ENCODE peak calls at places on chromosome 6, in nine cellular contexts. K, J, V, T, R, A, B, U and X are unnamed samples.

GRCh38 chr6:28657756-28658465 is 132.2 kb downstream of the GPX5 start:
- DNase-seq in B (peak; percentile 69), T (peak; percentile 62), V (peak; percentile 75), U (no peak), A (peak; percentile 74), K (peak; percentile 60), R (peak; percentile 53), J (peak; percentile 25), X (no peak)

GRCh38 chr6:67689329-67689728 is 945.8 kb upstream of the ADGRB3 start:
- DNase-seq in A (no peak), V (no peak), J (no peak), K (no peak), R (no peak), T (no peak), B (no peak), U (no peak), X (no peak)

GRCh38 chr6:84546427-84546914 is 217.9 kb downstream of the TBX18 start:
- DNase-seq in U (no peak), R (no peak), T (no peak), B (no peak), J (no peak), K (no peak), A (peak; percentile 27), V (no peak), X (no peak)

GRCh38 chr6:131914967-131915751 is 36.0 kb downstream of the CCN2 start:
- DNase-seq in A (peak; percentile 89), B (peak; percentile 83), T (peak; percentile 50), U (peak; percentile 63), J (peak; percentile 52), V (peak; percentile 74), R (peak; percentile 85), K (peak; percentile 51), X (no peak)

GRCh38 chr6:52213127-52213526 is 27.0 kb downstream of the IL17A start:
- DNase-seq in A (no peak), B (no peak), T (no peak), K (no peak), R (no peak), U (no peak), V (no peak), J (no peak), X (no peak)

GRCh38 chr6:30717129-30717844 is at the start of gene MDC1:
- DNase-seq in A (peak; percentile 100), B (peak; percentile 99), T (peak; percentile 100), R (peak; percentile 100), U (peak; percentile 100), V (peak; percentile 99), J (peak; percentile 98), K (peak; percentile 92), X (peak; percentile 98)

GRCh38 chr6:146543211-146543939 is at the start of gene RAB32:
- DNase-seq in V (peak; percentile 88), B (peak; percentile 92), A (peak; percentile 98), T (peak; percentile 85), R (peak; percentile 80), U (peak; percentile 87), K (peak; percentile 71), J (no peak), X (peak; percentile 86)

GRCh38 chr6:54291146-54291545 is 17.1 kb upstream of the TINAG start:
- DNase-seq in K (no peak), J (no peak), R (peak; percentile 56), A (peak; percentile 76), B (no peak), V (peak; percentile 66), U (no peak), T (no peak), X (no peak)

GRCh38 chr6:21111399-21111725 is 482.2 kb upstream of the SOX4 start:
- DNase-seq in V (peak; percentile 92), B (no peak), T (no peak), R (no peak), K (no peak), U (no peak), J (no peak), A (no peak), X (no peak)

DNA sequence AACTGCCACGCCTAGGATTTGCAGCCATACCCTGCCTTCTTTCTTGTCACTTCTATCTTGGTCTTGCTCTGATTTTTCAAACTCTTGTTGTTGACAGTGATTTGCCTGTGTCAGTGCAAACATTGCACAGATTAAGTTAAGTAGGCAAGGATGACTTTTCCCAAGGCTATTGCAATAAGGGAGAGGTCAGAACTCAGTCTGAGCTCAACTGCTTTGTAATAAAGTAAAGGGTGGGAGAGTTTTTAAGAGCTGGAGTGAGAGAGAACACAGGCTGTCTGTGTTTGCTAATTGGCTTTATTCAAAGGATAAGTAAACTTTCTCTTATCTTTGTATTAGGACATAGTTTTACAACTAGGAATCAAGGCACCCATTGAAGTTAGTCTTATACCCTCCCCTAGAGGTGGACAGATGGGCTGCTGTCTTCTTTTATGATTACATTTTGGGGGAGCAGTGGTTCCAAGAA is 448.6 kb downstream of the PHF3 start:
- DNase-seq in R (no peak), V (peak; percentile 49), K (no peak), B (no peak), U (no peak), T (no peak), A (no peak), J (no peak), X (no peak)
- TF ChIP-seq CTCF in R (no peak), V (no peak), K (no peak), B (no peak), U (no peak), T (no peak), A (no peak), J (no peak), X (no peak)

DNA sequence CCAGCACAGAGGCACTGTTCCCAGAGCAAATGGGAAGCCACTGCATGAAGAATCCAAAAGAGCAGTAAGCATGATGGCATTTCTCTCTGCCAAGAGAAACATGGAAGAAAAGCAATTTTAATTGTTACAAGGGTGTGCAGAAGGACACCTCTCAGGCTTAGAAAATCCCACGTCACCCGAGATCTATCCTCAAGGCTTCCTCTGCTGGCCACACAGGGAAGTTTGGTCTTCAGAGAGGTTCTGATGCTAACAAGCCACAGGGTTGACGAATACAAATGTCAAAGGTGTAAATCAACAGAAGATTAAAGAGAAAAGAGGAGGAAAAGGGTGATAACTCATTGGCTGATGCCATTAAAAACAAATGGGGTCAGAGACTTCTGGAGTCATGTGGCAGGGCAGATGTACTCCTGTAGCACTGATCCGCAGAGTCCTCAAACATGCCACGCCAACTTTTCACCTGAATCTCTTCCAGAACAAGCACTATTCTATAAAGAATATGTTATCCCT is 33.6 kb upstream of the SPDEF start:
- DNase-seq in B (no peak), T (no peak), U (no peak), A (no peak), J (no peak), R (no peak), V (no peak), K (no peak), X (no peak)
- TF ChIP-seq CTCF in B (no peak), T (peak; percentile 43), U (no peak), A (no peak), J (no peak), R (peak; percentile 23), V (no peak), K (no peak), X (no peak)

GRCh38 chr6:135411339-135411738 is 86.2 kb downstream of the AHI1 start:
- DNase-seq in R (no peak), K (no peak), T (no peak), B (no peak), A (no peak), V (peak; percentile 14), J (no peak), U (no peak), X (no peak)
- TF ChIP-seq CTCF in R (peak; percentile 39), K (no peak), T (peak; percentile 18), B (no peak), A (peak; percentile 28), V (peak; percentile 53), J (no peak), U (no peak), X (peak; percentile 57)

GRCh38 chr6:148179786-148180185 is 162.9 kb upstream of the SASH1 start:
- DNase-seq in K (no peak), U (no peak), R (peak; percentile 45), V (peak; percentile 64), T (no peak), J (no peak), B (peak; percentile 30), A (peak; percentile 41), X (no peak)
- TF ChIP-seq CTCF in K (no peak), U (no peak), R (peak; percentile 78), V (peak; percentile 68), T (peak; percentile 69), J (no peak), B (peak; percentile 39), A (peak; percentile 72), X (peak; percentile 71)

DNA sequence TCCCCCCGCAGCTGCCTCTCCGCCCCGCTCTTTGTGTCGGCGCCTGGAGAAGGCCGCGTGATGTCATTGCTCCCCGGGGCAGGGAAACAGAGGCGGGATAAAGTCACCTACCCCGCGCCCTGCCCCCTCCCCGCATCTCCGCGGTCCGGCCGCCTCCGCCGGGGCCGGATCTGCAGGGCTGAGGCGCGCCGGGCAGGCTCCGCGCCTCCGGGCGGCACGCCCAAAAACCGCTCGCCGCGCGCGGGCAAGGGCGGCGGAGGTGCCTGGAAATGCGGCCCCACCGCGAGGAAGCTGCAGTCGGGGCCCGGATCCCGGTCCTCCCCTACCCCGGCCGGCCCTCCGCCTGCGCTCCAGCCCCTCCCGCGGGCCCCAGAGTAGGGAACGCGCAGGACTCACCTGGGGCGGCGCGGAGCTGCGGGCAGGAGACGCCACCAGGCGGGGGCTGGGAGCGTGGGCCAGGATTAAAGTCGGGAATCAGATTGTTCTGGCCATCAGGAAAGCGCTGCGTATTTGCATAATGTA is at the start of gene FAXC:
- DNase-seq in K (peak; percentile 63), A (peak; percentile 25), R (no peak), U (no peak), J (no peak), V (peak; percentile 58), B (peak; percentile 85), T (peak; percentile 71), X (peak; percentile 78)
- TF ChIP-seq CTCF in K (no peak), A (no peak), R (peak; percentile 37), U (no peak), J (no peak), V (peak; percentile 42), B (peak; percentile 58), T (peak; percentile 54), X (peak; percentile 58)

DNA sequence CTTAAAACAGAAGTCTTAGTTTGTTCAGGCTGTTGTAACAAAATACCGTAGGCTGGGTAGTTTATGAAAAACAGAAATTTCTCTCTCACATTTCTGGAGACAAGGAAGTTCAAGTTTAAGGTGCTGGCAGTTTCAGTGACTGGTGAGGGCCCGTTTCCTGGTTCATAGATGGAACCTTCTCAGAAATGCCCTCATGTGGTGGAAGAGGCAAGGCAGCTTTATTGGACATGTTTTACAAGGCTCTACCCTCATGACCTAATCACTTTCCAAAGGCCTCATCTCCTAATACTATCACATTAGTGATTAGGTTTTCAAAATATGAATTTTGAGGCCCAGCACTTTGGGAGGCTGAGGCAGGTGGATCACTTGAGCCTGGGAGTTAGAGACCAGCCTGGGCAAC is 2.4 kb downstream of the HEBP2 start:
- DNase-seq in J (no peak), T (no peak), K (no peak), R (no peak), B (no peak), V (peak; percentile 17), U (no peak), A (no peak), X (no peak)
- TF ChIP-seq CTCF in J (no peak), T (no peak), K (no peak), R (no peak), B (no peak), V (peak; percentile 34), U (no peak), A (no peak), X (no peak)